ENCODE peak calls at places on chromosomes 13 and 19, in eight cellular contexts. One of them, this sample, is unnamed.

GRCh38 chr19:43476606-43477005 is 11.2 kb upstream of the LYPD3 start:
- DNase-seq in ecto neural progenitor cell: no peak
- DNase-seq in RPMI8226: no peak
- DNase-seq in stimulated activated CD8-positive, alpha-beta memory T cell treated with anti-CD3 and anti-CD28 coated beads, Interleukin-15, amount 100 ng/mL, for 4 hours: no peak
- DNase-seq in upper lobe of left lung: no peak
- DNase-seq in hippocampal formation: no peak
- DNase-seq in PC-3: peak
- DNase-seq in HT1080: peak
- DNase-seq in this sample: peak

GRCh38 chr13:63190219-63190618 is 1774.6 kb upstream of the PCDH20 start:
- DNase-seq in ecto neural progenitor cell: no peak
- DNase-seq in RPMI8226: no peak
- DNase-seq in stimulated activated CD8-positive, alpha-beta memory T cell treated with anti-CD3 and anti-CD28 coated beads, Interleukin-15, amount 100 ng/mL, for 4 hours: no peak
- DNase-seq in upper lobe of left lung: no peak
- DNase-seq in hippocampal formation: no peak
- DNase-seq in PC-3: no peak
- DNase-seq in HT1080: no peak
- DNase-seq in this sample: peak

GRCh38 chr13:33229446-33230177 is 55.9 kb downstream of the STARD13 start:
- DNase-seq in ecto neural progenitor cell: no peak
- DNase-seq in RPMI8226: no peak
- DNase-seq in stimulated activated CD8-positive, alpha-beta memory T cell treated with anti-CD3 and anti-CD28 coated beads, Interleukin-15, amount 100 ng/mL, for 4 hours: no peak
- DNase-seq in upper lobe of left lung: no peak
- DNase-seq in hippocampal formation: peak
- DNase-seq in PC-3: no peak
- DNase-seq in HT1080: no peak
- DNase-seq in this sample: peak

GRCh38 chr19:33385956-33386355 is 12.4 kb downstream of the CEBPG start:
- DNase-seq in ecto neural progenitor cell: no peak
- DNase-seq in RPMI8226: no peak
- DNase-seq in stimulated activated CD8-positive, alpha-beta memory T cell treated with anti-CD3 and anti-CD28 coated beads, Interleukin-15, amount 100 ng/mL, for 4 hours: no peak
- DNase-seq in upper lobe of left lung: no peak
- DNase-seq in hippocampal formation: no peak
- DNase-seq in PC-3: no peak
- DNase-seq in HT1080: no peak
- DNase-seq in this sample: no peak

GRCh38 chr13:26037302-26037701 is 14.5 kb downstream of the SHISA2 start:
- DNase-seq in ecto neural progenitor cell: peak
- DNase-seq in RPMI8226: peak
- DNase-seq in stimulated activated CD8-positive, alpha-beta memory T cell treated with anti-CD3 and anti-CD28 coated beads, Interleukin-15, amount 100 ng/mL, for 4 hours: no peak
- DNase-seq in upper lobe of left lung: no peak
- DNase-seq in hippocampal formation: peak
- DNase-seq in PC-3: peak
- DNase-seq in HT1080: peak
- DNase-seq in this sample: no peak

GRCh38 chr19:45659096-45659729 is 8.8 kb upstream of the GIPR start:
- DNase-seq in ecto neural progenitor cell: no peak
- DNase-seq in RPMI8226: no peak
- DNase-seq in stimulated activated CD8-positive, alpha-beta memory T cell treated with anti-CD3 and anti-CD28 coated beads, Interleukin-15, amount 100 ng/mL, for 4 hours: no peak
- DNase-seq in upper lobe of left lung: no peak
- DNase-seq in hippocampal formation: no peak
- DNase-seq in PC-3: no peak
- DNase-seq in HT1080: no peak
- DNase-seq in this sample: no peak

GRCh38 chr13:49248433-49249002 is 793 bp downstream of the CDADC1 start:
- DNase-seq in ecto neural progenitor cell: no peak
- DNase-seq in RPMI8226: peak
- DNase-seq in stimulated activated CD8-positive, alpha-beta memory T cell treated with anti-CD3 and anti-CD28 coated beads, Interleukin-15, amount 100 ng/mL, for 4 hours: no peak
- DNase-seq in upper lobe of left lung: peak
- DNase-seq in hippocampal formation: no peak
- DNase-seq in PC-3: peak
- DNase-seq in HT1080: no peak
- DNase-seq in this sample: no peak

GRCh38 chr19:42471554-42472249 is 29.0 kb upstream of the CXCL17 start:
- DNase-seq in ecto neural progenitor cell: no peak
- DNase-seq in RPMI8226: no peak
- DNase-seq in stimulated activated CD8-positive, alpha-beta memory T cell treated with anti-CD3 and anti-CD28 coated beads, Interleukin-15, amount 100 ng/mL, for 4 hours: no peak
- DNase-seq in upper lobe of left lung: peak
- DNase-seq in hippocampal formation: no peak
- DNase-seq in PC-3: peak
- DNase-seq in HT1080: no peak
- DNase-seq in this sample: peak

GRCh38 chr19:29429021-29429420 is 96.8 kb upstream of the VSTM2B start:
- DNase-seq in ecto neural progenitor cell: no peak
- DNase-seq in RPMI8226: no peak
- DNase-seq in stimulated activated CD8-positive, alpha-beta memory T cell treated with anti-CD3 and anti-CD28 coated beads, Interleukin-15, amount 100 ng/mL, for 4 hours: no peak
- DNase-seq in upper lobe of left lung: no peak
- DNase-seq in hippocampal formation: no peak
- DNase-seq in PC-3: no peak
- DNase-seq in HT1080: no peak
- DNase-seq in this sample: no peak

GRCh38 chr19:16258440-16258903 is 60.8 kb downstream of the AP1M1 start:
- DNase-seq in ecto neural progenitor cell: no peak
- DNase-seq in RPMI8226: no peak
- DNase-seq in stimulated activated CD8-positive, alpha-beta memory T cell treated with anti-CD3 and anti-CD28 coated beads, Interleukin-15, amount 100 ng/mL, for 4 hours: no peak
- DNase-seq in upper lobe of left lung: peak
- DNase-seq in hippocampal formation: peak
- DNase-seq in PC-3: no peak
- DNase-seq in HT1080: no peak
- DNase-seq in this sample: no peak

GRCh38 chr19:56253737-56254136 is 18.8 kb upstream of the EDDM13 start:
- DNase-seq in ecto neural progenitor cell: no peak
- DNase-seq in RPMI8226: peak
- DNase-seq in stimulated activated CD8-positive, alpha-beta memory T cell treated with anti-CD3 and anti-CD28 coated beads, Interleukin-15, amount 100 ng/mL, for 4 hours: no peak
- DNase-seq in upper lobe of left lung: no peak
- DNase-seq in hippocampal formation: no peak
- DNase-seq in PC-3: peak
- DNase-seq in HT1080: peak
- DNase-seq in this sample: peak

GRCh38 chr13:32585625-32586021 is 629 bp upstream of the PDS5B start:
- DNase-seq in ecto neural progenitor cell: no peak
- DNase-seq in RPMI8226: no peak
- DNase-seq in stimulated activated CD8-positive, alpha-beta memory T cell treated with anti-CD3 and anti-CD28 coated beads, Interleukin-15, amount 100 ng/mL, for 4 hours: no peak
- DNase-seq in upper lobe of left lung: no peak
- DNase-seq in hippocampal formation: no peak
- DNase-seq in PC-3: peak
- DNase-seq in HT1080: no peak
- DNase-seq in this sample: no peak

GRCh38 chr19:35403116-35403760 is 32.4 kb downstream of the GPR42 start:
- DNase-seq in ecto neural progenitor cell: no peak
- DNase-seq in RPMI8226: peak
- DNase-seq in stimulated activated CD8-positive, alpha-beta memory T cell treated with anti-CD3 and anti-CD28 coated beads, Interleukin-15, amount 100 ng/mL, for 4 hours: no peak
- DNase-seq in upper lobe of left lung: no peak
- DNase-seq in hippocampal formation: no peak
- DNase-seq in PC-3: no peak
- DNase-seq in HT1080: no peak
- DNase-seq in this sample: no peak

GRCh38 chr13:108769213-108770070 is 140.0 kb downstream of the MYO16 start:
- DNase-seq in ecto neural progenitor cell: no peak
- DNase-seq in RPMI8226: no peak
- DNase-seq in stimulated activated CD8-positive, alpha-beta memory T cell treated with anti-CD3 and anti-CD28 coated beads, Interleukin-15, amount 100 ng/mL, for 4 hours: no peak
- DNase-seq in upper lobe of left lung: no peak
- DNase-seq in hippocampal formation: no peak
- DNase-seq in PC-3: peak
- DNase-seq in HT1080: peak
- DNase-seq in this sample: no peak

GRCh38 chr19:56718231-56718630 is 46.7 kb upstream of the ZNF835 start:
- DNase-seq in ecto neural progenitor cell: no peak
- DNase-seq in RPMI8226: peak
- DNase-seq in stimulated activated CD8-positive, alpha-beta memory T cell treated with anti-CD3 and anti-CD28 coated beads, Interleukin-15, amount 100 ng/mL, for 4 hours: no peak
- DNase-seq in upper lobe of left lung: no peak
- DNase-seq in hippocampal formation: no peak
- DNase-seq in PC-3: no peak
- DNase-seq in HT1080: no peak
- DNase-seq in this sample: no peak

GRCh38 chr19:6494438-6495036 is 7.6 kb downstream of the TUBB4A start:
- DNase-seq in ecto neural progenitor cell: no peak
- DNase-seq in RPMI8226: no peak
- DNase-seq in stimulated activated CD8-positive, alpha-beta memory T cell treated with anti-CD3 and anti-CD28 coated beads, Interleukin-15, amount 100 ng/mL, for 4 hours: no peak
- DNase-seq in upper lobe of left lung: no peak
- DNase-seq in hippocampal formation: no peak
- DNase-seq in PC-3: no peak
- DNase-seq in HT1080: no peak
- DNase-seq in this sample: no peak

GRCh38 chr13:52141299-52141698 is 12.4 kb upstream of the NEK5 start:
- DNase-seq in ecto neural progenitor cell: no peak
- DNase-seq in RPMI8226: no peak
- DNase-seq in stimulated activated CD8-positive, alpha-beta memory T cell treated with anti-CD3 and anti-CD28 coated beads, Interleukin-15, amount 100 ng/mL, for 4 hours: no peak
- DNase-seq in upper lobe of left lung: no peak
- DNase-seq in hippocampal formation: no peak
- DNase-seq in PC-3: no peak
- DNase-seq in HT1080: no peak
- DNase-seq in this sample: no peak

GRCh38 chr19:51552996-51553725 is 17.9 kb upstream of the ZNF175 start:
- DNase-seq in ecto neural progenitor cell: peak
- DNase-seq in RPMI8226: peak
- DNase-seq in stimulated activated CD8-positive, alpha-beta memory T cell treated with anti-CD3 and anti-CD28 coated beads, Interleukin-15, amount 100 ng/mL, for 4 hours: no peak
- DNase-seq in upper lobe of left lung: peak
- DNase-seq in hippocampal formation: no peak
- DNase-seq in PC-3: peak
- DNase-seq in HT1080: peak
- DNase-seq in this sample: peak